ENCODE peak calls at places on chromosomes 16 and 17, in eight cellular contexts. E, G, M, P, W, U, O and V are unnamed samples.

GRCh38 chr16:72818286-72818845 is 229.6 kb downstream of the ZFHX3 start:
- DNase-seq in W (no peak), E (no peak), P (no peak), G (no peak), M (peak), O (no peak), U (no peak), V (no peak)

GRCh38 chr16:81842564-81843242 is 63.6 kb downstream of the PLCG2 start:
- DNase-seq in O (no peak), W (no peak), G (no peak), P (no peak), E (no peak), U (no peak), M (no peak), V (no peak)

GRCh38 chr17:11404431-11404830 is 163.4 kb downstream of the SHISA6 start:
- DNase-seq in P (no peak), E (no peak), W (no peak), G (no peak), M (no peak), U (no peak), O (no peak), V (no peak)

GRCh38 chr17:1223662-1224061 is 43.9 kb upstream of the ABR start:
- DNase-seq in U (no peak), O (no peak), E (no peak), W (no peak), M (no peak), P (no peak), G (no peak), V (no peak)

GRCh38 chr16:72811867-72812266 is 236.1 kb downstream of the ZFHX3 start:
- DNase-seq in W (no peak), O (no peak), P (no peak), G (no peak), E (no peak), M (no peak), U (no peak), V (no peak)

GRCh38 chr17:55706808-55707773 is 15.6 kb downstream of the TMEM100 start:
- DNase-seq in M (no peak), G (no peak), P (no peak), W (no peak), E (no peak), O (no peak), U (no peak), V (no peak)

GRCh38 chr17:70241071-70241470 is 71.7 kb downstream of the KCNJ2 start:
- DNase-seq in M (no peak), P (no peak), U (no peak), W (no peak), G (no peak), E (no peak), O (no peak), V (no peak)

GRCh38 chr16:48409839-48410610 is 24.8 kb upstream of the SIAH1 start:
- DNase-seq in W (peak), G (no peak), U (no peak), O (no peak), M (peak), P (no peak), E (peak), V (peak)

GRCh38 chr17:9917801-9918200 is 12.7 kb upstream of the RCVRN start:
- DNase-seq in O (no peak), P (no peak), M (no peak), G (no peak), W (no peak), E (no peak), U (no peak), V (no peak)

GRCh38 chr16:56506941-56507340 is 12.9 kb downstream of the BBS2 start:
- DNase-seq in O (no peak), M (peak), U (no peak), W (no peak), E (no peak), G (no peak), P (no peak), V (peak)

GRCh38 chr16:52492789-52493357 is 54.1 kb downstream of the TOX3 start:
- DNase-seq in M (no peak), P (no peak), O (no peak), W (no peak), E (no peak), U (no peak), G (no peak), V (no peak)

GRCh38 chr17:79055197-79055596 is 19.4 kb upstream of the ENGASE start:
- DNase-seq in P (no peak), G (no peak), U (no peak), O (no peak), E (no peak), W (no peak), M (no peak), V (no peak)

GRCh38 chr16:77236063-77236511 is 36.9 kb downstream of the SYCE1L start:
- DNase-seq in U (peak), G (peak), W (peak), E (peak), P (peak), M (peak), O (peak), V (peak)

GRCh38 chr17:55089955-55090573 is 121.5 kb downstream of the STXBP4 start:
- DNase-seq in E (peak), O (no peak), W (peak), U (peak), M (no peak), G (no peak), P (peak), V (no peak)

GRCh38 chr16:3459401-3460090 is 16.1 kb downstream of the NAA60 start:
- DNase-seq in O (no peak), P (no peak), U (no peak), M (no peak), E (no peak), G (no peak), W (no peak), V (no peak)

GRCh38 chr17:38449364-38449763 is 21.1 kb downstream of the ARHGAP23 start:
- DNase-seq in W (peak), O (no peak), G (no peak), E (no peak), M (no peak), P (no peak), U (no peak), V (no peak)

GRCh38 chr17:76797441-76797840 is 59.5 kb downstream of the MFSD11 start:
- DNase-seq in G (no peak), M (no peak), E (no peak), U (no peak), W (no peak), P (no peak), O (no peak), V (no peak)

GRCh38 chr17:63446981-63447687 is 1.0 kb upstream of the CYB561 start:
- DNase-seq in O (no peak), W (no peak), M (no peak), P (peak), U (peak), E (no peak), G (peak), V (no peak)

GRCh38 chr17:81464586-81464985 is 48.0 kb downstream of the ACTG1 start:
- DNase-seq in W (no peak), E (no peak), O (no peak), M (no peak), P (no peak), U (no peak), G (no peak), V (no peak)

GRCh38 chr16:64983226-64983625 is 138.6 kb downstream of the CDH11 start:
- DNase-seq in U (no peak), O (no peak), M (no peak), E (no peak), P (no peak), G (no peak), W (no peak), V (no peak)

GRCh38 chr17:77451271-77451893 is 310.6 kb downstream of the SEC14L1 start:
- DNase-seq in O (peak), G (peak), M (no peak), U (no peak), E (peak), W (no peak), P (peak), V (peak)

GRCh38 chr17:68600881-68601564 is at the start of gene FAM20A:
- DNase-seq in W (peak), O (no peak), U (no peak), P (no peak), M (no peak), E (no peak), G (no peak), V (no peak)

GRCh38 chr17:50096092-50096491 is 941 bp downstream of the PDK2 start:
- DNase-seq in E (no peak), U (no peak), W (no peak), O (no peak), G (no peak), M (no peak), P (no peak), V (no peak)

GRCh38 chr16:84689126-84689525 is 10.7 kb upstream of the USP10 start:
- DNase-seq in O (no peak), G (no peak), M (peak), U (no peak), E (peak), W (no peak), P (no peak), V (peak)

GRCh38 chr17:80414508-80414802 is 512 bp upstream of the ENDOV start:
- DNase-seq in E (no peak), W (peak), G (no peak), P (no peak), U (no peak), O (no peak), M (no peak), V (no peak)

GRCh38 chr17:7503521-7503920 is 19.4 kb downstream of the POLR2A start:
- DNase-seq in M (no peak), E (no peak), O (no peak), U (no peak), W (no peak), G (no peak), P (no peak), V (no peak)

GRCh38 chr16:51243836-51244483 is 92.9 kb upstream of the SALL1 start:
- DNase-seq in W (peak), P (no peak), M (peak), E (peak), U (no peak), O (no peak), G (no peak), V (no peak)

GRCh38 chr17:4591529-4591928 is 7.2 kb downstream of the SMTNL2 start:
- DNase-seq in U (no peak), W (peak), E (peak), O (no peak), M (no peak), P (no peak), G (no peak), V (no peak)

GRCh38 chr16:74830646-74831045 is 56.0 kb upstream of the FA2H start:
- DNase-seq in O (no peak), G (no peak), E (no peak), W (no peak), P (no peak), M (no peak), U (no peak), V (no peak)

GRCh38 chr17:19574956-19575355 is 41.3 kb downstream of the SLC47A1 start:
- DNase-seq in M (no peak), O (no peak), E (no peak), U (no peak), W (no peak), G (no peak), P (no peak), V (no peak)

GRCh38 chr16:30030011-30030685 is 923 bp downstream of the TLCD3B start:
- DNase-seq in O (no peak), E (no peak), P (no peak), M (no peak), G (no peak), U (no peak), W (no peak), V (no peak)

GRCh38 chr16:47026492-47026891 is 53.0 kb upstream of the DNAJA2 start:
- DNase-seq in M (no peak), P (no peak), G (no peak), W (no peak), E (no peak), O (no peak), U (no peak), V (no peak)

GRCh38 chr17:79714129-79714528 is 16.6 kb upstream of the ENPP7 start:
- DNase-seq in O (no peak), P (no peak), G (no peak), U (no peak), E (no peak), M (no peak), W (no peak), V (no peak)

GRCh38 chr17:81120149-81120484 is 45.2 kb upstream of the PVALEF start:
- DNase-seq in W (no peak), G (no peak), P (no peak), E (no peak), O (no peak), U (peak), M (no peak), V (no peak)

GRCh38 chr16:81668243-81669097 is 110.6 kb upstream of the PLCG2 start:
- DNase-seq in M (no peak), G (no peak), W (no peak), U (no peak), P (no peak), E (no peak), O (no peak), V (no peak)

GRCh38 chr17:38881600-38882191 is 11.8 kb downstream of the LASP1 start:
- DNase-seq in O (no peak), E (peak), M (peak), G (no peak), U (no peak), W (peak), P (no peak), V (no peak)

GRCh38 chr17:3818786-3819185 is 17.8 kb upstream of the ITGAE start:
- DNase-seq in W (no peak), P (no peak), O (no peak), U (no peak), G (no peak), M (no peak), E (no peak), V (no peak)

GRCh38 chr16:2079311-2079800 is 31.6 kb downstream of the TSC2 start:
- DNase-seq in U (no peak), E (no peak), G (no peak), P (no peak), W (no peak), O (no peak), M (no peak), V (no peak)

GRCh38 chr17:15261063-15261817 is 3.9 kb downstream of the PMP22 start:
- DNase-seq in M (no peak), U (no peak), G (no peak), E (peak), O (no peak), P (no peak), W (peak), V (peak)